ENCODE peak calls at places on chromosome X, in seven cellular contexts. G is foreskin fibroblast, H is iris pigment epithelial cell, Z is upper lobe of right lung, L is nucleus accumbens, C is NCI-H146, V is islet precursor cell. S is an unnamed sample.

GRCh38 chrX:151710457-151710856 is 5.4 kb upstream of the FATE1 start:
- DNase-seq in G (no peak), H (no peak), Z (no peak), L (no peak), C (no peak), V (no peak), S (peak)

GRCh38 chrX:31228909-31229308 is 157.1 kb upstream of the FTHL17 start:
- DNase-seq in G (no peak), H (peak), Z (no peak), L (no peak), C (no peak), V (no peak), S (no peak)

GRCh38 chrX:10983526-10983925 is 127.6 kb upstream of the HCCS start:
- DNase-seq in G (no peak), H (no peak), Z (no peak), L (peak), C (no peak), V (no peak), S (no peak)

GRCh38 chrX:46703980-46704379 is 54.9 kb downstream of the SLC9A7 start:
- DNase-seq in G (no peak), H (peak), Z (no peak), L (no peak), C (no peak), V (no peak), S (no peak)

GRCh38 chrX:16739574-16739973 is 20.2 kb downstream of the SYAP1 start:
- DNase-seq in G (peak), H (peak), Z (no peak), L (no peak), C (no peak), V (no peak), S (no peak)

GRCh38 chrX:116417214-116417613 is 19.2 kb upstream of the SLC6A14 start:
- DNase-seq in G (no peak), H (no peak), Z (no peak), L (no peak), C (no peak), V (no peak), S (no peak)

GRCh38 chrX:39830414-39830813 is 267.3 kb downstream of the BCOR start:
- DNase-seq in G (no peak), H (no peak), Z (no peak), L (no peak), C (no peak), V (no peak), S (no peak)

GRCh38 chrX:154444001-154444754 is at the start of gene FAM50A:
- DNase-seq in G (peak), H (peak), Z (peak), L (peak), C (peak), V (peak), S (peak)

GRCh38 chrX:53458082-53458481 is 23.9 kb upstream of the HSD17B10 start:
- DNase-seq in G (no peak), H (peak), Z (no peak), L (no peak), C (no peak), V (no peak), S (no peak)

GRCh38 chrX:148310402-148311200 is 189.8 kb upstream of the AFF2 start:
- DNase-seq in G (no peak), H (no peak), Z (no peak), L (no peak), C (no peak), V (no peak), S (no peak)

GRCh38 chrX:84724576-84724975 is 222.3 kb upstream of the HDX start:
- DNase-seq in G (no peak), H (peak), Z (no peak), L (no peak), C (peak), V (peak), S (no peak)

GRCh38 chrX:124242160-124242559 is 90.3 kb upstream of the TEX13D start:
- DNase-seq in G (no peak), H (no peak), Z (no peak), L (no peak), C (no peak), V (no peak), S (no peak)

GRCh38 chrX:74234829-74235228 is 69.2 kb upstream of the ZCCHC13 start:
- DNase-seq in G (no peak), H (no peak), Z (no peak), L (no peak), C (no peak), V (no peak), S (no peak)

GRCh38 chrX:20527458-20528099 is 260.9 kb upstream of the RPS6KA3 start:
- DNase-seq in G (no peak), H (no peak), Z (no peak), L (no peak), C (peak), V (no peak), S (no peak)

GRCh38 chrX:18410038-18410437 is 15.4 kb upstream of the CDKL5 start:
- DNase-seq in G (peak), H (peak), Z (no peak), L (peak), C (no peak), V (no peak), S (no peak)

S was measured in posterior vena cava.